ENCODE peak calls at places on chromosomes 2 and 18, in four cellular contexts. One of them, this sample, is unnamed. For H3K36me3, the result is how much of the 10 kb centered on the place peaks cover.

GRCh38 chr18:2935438-2936192 is 77.3 kb downstream of the LPIN2 start:
- DNase-seq in lower lobe of right lung: no peak
- DNase-seq in stomach: no peak
- DNase-seq in CD8-positive, alpha-beta memory T cell: no peak
- DNase-seq in this sample: no peak

GRCh38 chr18:13375302-13376255 is 157.0 kb downstream of the LDLRAD4 start:
- DNase-seq in lower lobe of right lung: no peak
- DNase-seq in stomach: no peak
- DNase-seq in CD8-positive, alpha-beta memory T cell: peak
- DNase-seq in this sample: no peak

GRCh38 chr2:47028171-47028570 is 112.6 kb upstream of the MCFD2 start:
- DNase-seq in lower lobe of right lung: no peak
- DNase-seq in stomach: no peak
- DNase-seq in CD8-positive, alpha-beta memory T cell: no peak
- DNase-seq in this sample: no peak

GRCh38 chr2:162678551-162678950 is 160.0 kb downstream of the KCNH7 start:
- DNase-seq in lower lobe of right lung: no peak
- DNase-seq in stomach: no peak
- DNase-seq in CD8-positive, alpha-beta memory T cell: no peak
- DNase-seq in this sample: no peak

GRCh38 chr2:220959391-220959802 is 612.7 kb downstream of the EPHA4 start:
- DNase-seq in lower lobe of right lung: no peak
- DNase-seq in stomach: no peak
- DNase-seq in CD8-positive, alpha-beta memory T cell: no peak
- DNase-seq in this sample: no peak

GRCh38 chr2:15893689-15894325 is 46.5 kb upstream of the MYCN start:
- DNase-seq in lower lobe of right lung: no peak
- DNase-seq in stomach: no peak
- DNase-seq in CD8-positive, alpha-beta memory T cell: no peak
- DNase-seq in this sample: no peak

GRCh38 chr2:27509326-27509725 is 12.7 kb downstream of the GCKR start:
- DNase-seq in lower lobe of right lung: no peak
- DNase-seq in stomach: no peak
- DNase-seq in CD8-positive, alpha-beta memory T cell: no peak
- DNase-seq in this sample: no peak

GRCh38 chr2:197207106-197207505 is 103.5 kb downstream of the ANKRD44 start:
- DNase-seq in lower lobe of right lung: no peak
- DNase-seq in stomach: no peak
- DNase-seq in CD8-positive, alpha-beta memory T cell: no peak
- DNase-seq in this sample: no peak

GRCh38 chr18:57754577-57755330 is 48.4 kb downstream of the ATP8B1 start:
- DNase-seq in lower lobe of right lung: no peak
- DNase-seq in stomach: no peak
- DNase-seq in CD8-positive, alpha-beta memory T cell: no peak
- DNase-seq in this sample: no peak

GRCh38 chr2:66966631-66967030 is 430.5 kb upstream of the ETAA1 start:
- DNase-seq in lower lobe of right lung: no peak
- DNase-seq in stomach: no peak
- DNase-seq in CD8-positive, alpha-beta memory T cell: no peak
- DNase-seq in this sample: no peak

GRCh38 chr18:59267511-59268126 is 5.6 kb downstream of the RAX start:
- DNase-seq in lower lobe of right lung: no peak
- DNase-seq in stomach: no peak
- DNase-seq in CD8-positive, alpha-beta memory T cell: no peak
- DNase-seq in this sample: no peak

GRCh38 chr2:206482123-206482522 is 38.8 kb downstream of the ADAM23 start:
- DNase-seq in lower lobe of right lung: no peak
- DNase-seq in stomach: no peak
- DNase-seq in CD8-positive, alpha-beta memory T cell: no peak
- DNase-seq in this sample: no peak

GRCh38 chr2:215619022-215619958 is 183.4 kb upstream of the FN1 start:
- DNase-seq in lower lobe of right lung: no peak
- DNase-seq in stomach: no peak
- DNase-seq in CD8-positive, alpha-beta memory T cell: no peak
- DNase-seq in this sample: no peak

GRCh38 chr18:7927119-7927518 is 360.0 kb downstream of the PTPRM start:
- DNase-seq in lower lobe of right lung: no peak
- DNase-seq in stomach: no peak
- DNase-seq in CD8-positive, alpha-beta memory T cell: no peak
- DNase-seq in this sample: no peak

GRCh38 chr2:181438298-181438697 is 18.9 kb upstream of the ITGA4 start:
- DNase-seq in lower lobe of right lung: no peak
- DNase-seq in stomach: no peak
- DNase-seq in CD8-positive, alpha-beta memory T cell: peak
- DNase-seq in this sample: no peak

GRCh38 chr2:219523031-219523671 is 8.9 kb downstream of the ASIC4 start:
- DNase-seq in lower lobe of right lung: no peak
- DNase-seq in stomach: no peak
- DNase-seq in CD8-positive, alpha-beta memory T cell: no peak
- DNase-seq in this sample: no peak

GRCh38 chr2:24509840-24510239 is 18.8 kb downstream of the NCOA1 start:
- DNase-seq in lower lobe of right lung: no peak
- DNase-seq in stomach: no peak
- DNase-seq in CD8-positive, alpha-beta memory T cell: no peak
- DNase-seq in this sample: no peak

GRCh38 chr2:45218931-45219339 is 209.7 kb upstream of the SIX2 start:
- DNase-seq in lower lobe of right lung: peak
- DNase-seq in stomach: peak
- DNase-seq in CD8-positive, alpha-beta memory T cell: no peak
- DNase-seq in this sample: no peak

GRCh38 chr2:80517301-80517700 is 212.7 kb upstream of the LRRTM1 start:
- DNase-seq in lower lobe of right lung: no peak
- DNase-seq in stomach: no peak
- DNase-seq in CD8-positive, alpha-beta memory T cell: no peak
- DNase-seq in this sample: no peak

GRCh38 chr2:165173215-165173614 is 30.6 kb downstream of the SCN3A start:
- DNase-seq in lower lobe of right lung: no peak
- DNase-seq in stomach: no peak
- DNase-seq in CD8-positive, alpha-beta memory T cell: no peak
- DNase-seq in this sample: no peak

GRCh38 chr2:130342533-130343275 is at the start of gene IMP4:
- DNase-seq in lower lobe of right lung: peak
- DNase-seq in stomach: peak
- DNase-seq in CD8-positive, alpha-beta memory T cell: peak
- DNase-seq in this sample: peak

GRCh38 chr18:68033466-68033865 is 516.9 kb upstream of the DSEL start:
- DNase-seq in lower lobe of right lung: no peak
- DNase-seq in stomach: no peak
- DNase-seq in CD8-positive, alpha-beta memory T cell: no peak
- DNase-seq in this sample: no peak

GRCh38 chr18:79792988-79793355 is 4.8 kb upstream of the KCNG2 start:
- DNase-seq in lower lobe of right lung: peak
- DNase-seq in stomach: no peak
- DNase-seq in CD8-positive, alpha-beta memory T cell: no peak
- DNase-seq in this sample: no peak

GRCh38 chr18:24600076-24600654 is 139.7 kb downstream of the HRH4 start:
- DNase-seq in lower lobe of right lung: no peak
- DNase-seq in stomach: no peak
- DNase-seq in CD8-positive, alpha-beta memory T cell: no peak
- DNase-seq in this sample: peak

GRCh38 chr2:234373791-234374508 is 122.9 kb downstream of the ARL4C start:
- DNase-seq in lower lobe of right lung: no peak
- DNase-seq in stomach: no peak
- DNase-seq in CD8-positive, alpha-beta memory T cell: no peak
- DNase-seq in this sample: no peak

GRCh38 chr2:174485763-174486613 is 841 bp downstream of the GPR155 start:
- DNase-seq in lower lobe of right lung: no peak
- DNase-seq in stomach: peak
- DNase-seq in CD8-positive, alpha-beta memory T cell: peak
- DNase-seq in this sample: no peak

GRCh38 chr18:5106730-5107129 is 90.3 kb downstream of the AKAIN1 start:
- DNase-seq in lower lobe of right lung: no peak
- DNase-seq in stomach: no peak
- DNase-seq in CD8-positive, alpha-beta memory T cell: peak
- DNase-seq in this sample: no peak

GRCh38 chr2:17010104-17010503 is 344.5 kb upstream of the CYRIA start:
- DNase-seq in lower lobe of right lung: no peak
- DNase-seq in stomach: no peak
- DNase-seq in CD8-positive, alpha-beta memory T cell: no peak
- DNase-seq in this sample: no peak

GRCh38 chr2:52676056-52676455 is 1091.5 kb upstream of the CHAC2 start:
- DNase-seq in lower lobe of right lung: no peak
- DNase-seq in stomach: no peak
- DNase-seq in CD8-positive, alpha-beta memory T cell: no peak
- DNase-seq in this sample: no peak

GRCh38 chr2:215356948-215357461 is 45.1 kb downstream of the ATIC start:
- DNase-seq in lower lobe of right lung: no peak
- DNase-seq in stomach: no peak
- DNase-seq in CD8-positive, alpha-beta memory T cell: no peak
- DNase-seq in this sample: no peak

GRCh38 chr2:235539773-235540172 is 45.9 kb downstream of the AGAP1 start:
- DNase-seq in lower lobe of right lung: no peak
- DNase-seq in stomach: no peak
- DNase-seq in CD8-positive, alpha-beta memory T cell: no peak
- DNase-seq in this sample: no peak

GRCh38 chr2:70993689-70993986 is 1.0 kb downstream of the TEX261 start:
- DNase-seq in lower lobe of right lung: no peak
- DNase-seq in stomach: no peak
- DNase-seq in CD8-positive, alpha-beta memory T cell: no peak
- DNase-seq in this sample: no peak

GRCh38 chr2:98901702-98902101 is 34.3 kb downstream of the CRACDL start:
- DNase-seq in lower lobe of right lung: no peak
- DNase-seq in stomach: no peak
- DNase-seq in CD8-positive, alpha-beta memory T cell: no peak
- DNase-seq in this sample: peak

GRCh38 chr18:58557013-58557435 is 71.9 kb downstream of the ALPK2 start:
- DNase-seq in lower lobe of right lung: no peak
- DNase-seq in stomach: no peak
- DNase-seq in CD8-positive, alpha-beta memory T cell: no peak
- DNase-seq in this sample: no peak

GRCh38 chr2:237581751-237582746 is 8.5 kb downstream of the RAB17 start:
- DNase-seq in lower lobe of right lung: peak
- DNase-seq in stomach: peak
- DNase-seq in CD8-positive, alpha-beta memory T cell: peak
- DNase-seq in this sample: no peak

GRCh38 chr2:200168641-200169265 is 137.7 kb upstream of the SPATS2L start:
- DNase-seq in lower lobe of right lung: no peak
- DNase-seq in stomach: no peak
- DNase-seq in CD8-positive, alpha-beta memory T cell: no peak
- DNase-seq in this sample: no peak

DNA sequence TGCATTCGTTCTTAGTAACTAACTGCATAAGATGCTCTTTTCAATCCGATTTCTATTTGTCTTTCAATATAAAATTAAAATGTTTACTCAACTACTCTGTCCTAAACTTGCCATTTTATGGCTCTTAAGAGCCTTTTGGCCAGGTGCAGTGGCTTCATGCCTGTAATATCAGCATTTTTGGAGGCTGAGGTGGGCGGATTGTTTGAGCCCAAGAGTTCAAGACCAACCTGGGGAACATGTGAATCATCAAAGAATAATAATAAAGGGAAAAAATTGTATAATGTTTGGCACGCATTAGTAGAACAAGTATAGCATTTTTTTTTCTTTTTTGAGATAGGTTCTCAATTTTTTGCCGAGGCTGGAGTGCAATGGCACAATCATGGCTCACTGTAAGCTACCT is 92.5 kb downstream of the C2orf74 start:
- DNase-seq in lower lobe of right lung: no peak
- DNase-seq in stomach: no peak
- DNase-seq in CD8-positive, alpha-beta memory T cell: no peak
- DNase-seq in this sample: no peak
- H3K36me3 ChIP-seq in lower lobe of right lung: half or more
- H3K36me3 ChIP-seq in stomach: half or more
- H3K36me3 ChIP-seq in CD8-positive, alpha-beta memory T cell: under half
- H3K36me3 ChIP-seq in this sample: under half

DNA sequence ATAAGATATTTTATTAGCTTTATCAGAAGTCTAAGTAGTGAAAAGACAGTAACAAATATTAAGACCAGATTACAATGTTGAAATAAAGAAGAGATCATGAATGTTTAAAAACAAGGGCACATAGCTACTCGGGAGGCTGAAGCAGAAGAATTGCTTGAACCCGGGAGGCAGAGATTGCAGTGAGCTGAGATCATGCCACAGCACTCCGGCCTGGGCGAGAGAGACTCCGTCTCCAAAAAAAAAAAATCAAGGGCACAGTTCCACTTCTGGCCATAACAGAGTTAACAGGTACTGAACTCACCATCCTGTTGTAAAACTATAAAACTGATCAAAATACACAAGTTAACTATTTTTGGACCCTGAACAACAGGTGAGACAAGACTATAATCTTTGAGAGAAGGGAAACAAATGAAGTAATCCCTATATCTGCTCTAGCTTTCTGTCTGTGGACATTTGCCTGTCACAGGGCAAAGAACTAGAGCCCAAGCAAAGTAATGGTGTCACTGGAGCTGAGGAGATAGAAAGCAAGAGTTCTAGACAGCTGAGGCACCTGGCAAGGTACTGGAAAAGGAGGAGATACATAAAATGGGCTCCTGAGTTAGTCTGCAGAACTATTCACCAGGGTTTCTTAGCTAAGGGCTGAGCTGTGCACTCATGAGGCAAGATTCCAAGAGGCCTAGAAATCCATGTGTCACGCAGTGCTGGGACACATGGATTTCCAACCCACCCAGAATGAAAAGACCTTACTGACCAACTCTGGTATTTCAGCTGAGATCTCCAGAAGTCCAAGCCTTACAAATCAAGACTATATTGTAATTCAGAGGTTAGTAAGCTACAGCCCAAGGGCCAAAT is 15.2 kb downstream of the MMADHC start:
- DNase-seq in lower lobe of right lung: no peak
- DNase-seq in stomach: no peak
- DNase-seq in CD8-positive, alpha-beta memory T cell: no peak
- DNase-seq in this sample: no peak
- H3K36me3 ChIP-seq in lower lobe of right lung: half or more
- H3K36me3 ChIP-seq in stomach: half or more
- H3K36me3 ChIP-seq in CD8-positive, alpha-beta memory T cell: half or more
- H3K36me3 ChIP-seq in this sample: half or more

DNA sequence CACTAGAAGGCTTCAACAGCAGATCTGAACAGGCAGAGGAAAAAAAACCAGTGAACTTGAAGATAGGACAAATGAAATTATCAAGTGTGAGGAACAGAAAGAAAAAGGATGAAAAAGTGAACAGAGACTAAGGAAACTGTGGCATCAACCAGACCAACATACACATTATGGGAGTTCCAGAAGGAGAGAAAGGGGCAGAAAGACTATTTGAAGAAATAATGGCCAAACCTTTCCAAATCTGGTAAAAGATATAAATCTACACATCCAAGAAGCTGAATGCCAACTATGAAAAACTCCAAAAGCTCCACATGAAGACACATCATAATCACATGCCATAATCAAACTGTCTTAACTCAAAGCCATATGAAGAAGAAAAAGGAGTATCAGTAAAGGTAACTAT is 79.8 kb downstream of the ROCK1 start:
- DNase-seq in lower lobe of right lung: no peak
- DNase-seq in stomach: no peak
- DNase-seq in CD8-positive, alpha-beta memory T cell: no peak
- DNase-seq in this sample: no peak
- H3K36me3 ChIP-seq in lower lobe of right lung: under half
- H3K36me3 ChIP-seq in stomach: under half
- H3K36me3 ChIP-seq in CD8-positive, alpha-beta memory T cell: under half
- H3K36me3 ChIP-seq in this sample: under half

DNA sequence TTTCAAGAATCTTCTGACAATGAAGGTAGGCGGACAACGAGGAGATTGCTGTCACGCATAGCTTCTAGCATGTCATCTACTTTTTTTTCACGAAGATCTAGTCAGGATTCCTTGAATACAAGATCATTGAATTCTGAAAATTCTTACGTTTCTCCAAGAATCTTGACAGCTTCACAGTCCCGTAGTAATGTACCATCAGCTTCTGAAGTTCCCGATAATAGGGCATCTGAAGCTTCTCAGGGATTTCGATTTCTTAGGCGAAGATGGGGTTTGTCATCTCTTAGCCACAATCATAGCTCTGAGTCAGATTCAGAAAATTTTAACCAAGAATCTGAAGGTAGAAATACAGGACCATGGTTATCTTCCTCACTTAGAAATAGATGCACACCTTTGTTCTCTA is 35.8 kb downstream of the MARCHF7 start:
- DNase-seq in lower lobe of right lung: no peak
- DNase-seq in stomach: no peak
- DNase-seq in CD8-positive, alpha-beta memory T cell: no peak
- DNase-seq in this sample: no peak
- H3K36me3 ChIP-seq in lower lobe of right lung: half or more
- H3K36me3 ChIP-seq in stomach: half or more
- H3K36me3 ChIP-seq in CD8-positive, alpha-beta memory T cell: half or more
- H3K36me3 ChIP-seq in this sample: under half